ENCODE peak calls at places on chromosomes 6 and 20, in seven cellular contexts. H is stromal cell of bone marrow, V is D341Med, I is astrocyte, T is Ammon's horn, Z is AG08395, G is COR-L47. A is an unnamed sample.

GRCh38 chr20:39909447-39909846 is 779.6 kb downstream of the MAFB start:
- DNase-seq in T (peak), G (no peak), I (no peak), Z (no peak), V (no peak), H (no peak), A (no peak)

GRCh38 chr20:38023181-38024085 is 9.8 kb downstream of the TTI1 start:
- DNase-seq in V (no peak), Z (no peak), I (peak), G (no peak), T (no peak), H (peak), A (peak)

GRCh38 chr6:39276379-39276995 is 37.7 kb downstream of the KCNK17 start:
- DNase-seq in V (no peak), Z (no peak), T (no peak), G (no peak), I (no peak), H (no peak), A (no peak)

GRCh38 chr6:73515204-73516101 is 5.4 kb downstream of the EEF1A1 start:
- DNase-seq in I (peak), H (peak), V (no peak), T (peak), G (peak), Z (peak), A (peak)

GRCh38 chr20:61884571-61885389 is 180.9 kb downstream of the TAF4 start:
- DNase-seq in Z (no peak), G (no peak), H (no peak), V (no peak), I (no peak), T (no peak), A (no peak)

GRCh38 chr6:75384116-75384515 is 99.5 kb upstream of the TMEM30A start:
- DNase-seq in I (no peak), T (no peak), V (no peak), Z (no peak), H (no peak), G (no peak), A (no peak)

GRCh38 chr20:57524511-57525176 is at the start of gene CTCFL:
- DNase-seq in Z (no peak), T (no peak), H (no peak), I (no peak), V (no peak), G (no peak), A (no peak)

GRCh38 chr6:166156942-166157341 is 10.7 kb downstream of the TBXT start:
- DNase-seq in G (no peak), Z (no peak), V (no peak), T (peak), I (no peak), H (peak), A (peak)

GRCh38 chr6:32954983-32955802 is 2.3 kb upstream of the HLA-DMA start:
- DNase-seq in G (no peak), H (no peak), T (no peak), V (no peak), I (no peak), Z (no peak), A (peak)

GRCh38 chr6:41785689-41786450 is 1.6 kb upstream of the TOMM6 start:
- DNase-seq in H (no peak), T (peak), I (no peak), V (no peak), Z (peak), G (peak), A (no peak)

GRCh38 chr6:15546591-15546990 is 116.2 kb downstream of the DTNBP1 start:
- DNase-seq in G (no peak), Z (no peak), T (no peak), H (no peak), V (no peak), I (no peak), A (no peak)

GRCh38 chr6:156697224-156697623 is 80.0 kb upstream of the ARID1B start:
- DNase-seq in G (no peak), Z (no peak), I (no peak), H (no peak), V (no peak), T (no peak), A (no peak)